ENCODE peak calls at places on chromosomes 6 and 20, in eight cellular contexts. W is T-helper 9 cell; D is AML-193; A is OCI-LY7; Z is NCI-H2171 treated with DMSO at 0.1 percent for 48 hours; E is stimulated activated CD8-positive, alpha-beta memory T cell treated with anti-CD3 and anti-CD28 coated beads, Interleukin-4, amount 100 ng/mL, for 4 hours; J is NCI-H1048; U is activated CD4-positive, alpha-beta T cell treated with anti-CD3 and anti-CD28 coated beads, Interleukin-2, amount 50 U/mL, for 1 hour. B is an unnamed sample.
A peak's percentile ranks its signal among the peaks of the same experiment; 100 is the strongest.

GRCh38 chr20:17445561-17445960 is 85.6 kb downstream of the BFSP1 start:
- DNase-seq in W (no peak), D (no peak), A (no peak), Z (no peak), E (no peak), J (no peak), U (no peak), B (no peak)

GRCh38 chr6:28980797-28981390 is 24.2 kb downstream of the ZNF311 start:
- DNase-seq in W (peak; percentile 21), D (peak; percentile 87), A (peak; percentile 93), Z (peak; percentile 80), E (no peak), J (no peak), U (peak; percentile 26), B (peak; percentile 48)

GRCh38 chr20:11101243-11101642 is 427.4 kb upstream of the JAG1 start:
- DNase-seq in W (no peak), D (peak; percentile 67), A (no peak), Z (no peak), E (no peak), J (no peak), U (no peak), B (peak; percentile 29)

GRCh38 chr6:36692220-36692619 is 5.4 kb upstream of the RAB44 start:
- DNase-seq in W (no peak), D (peak; percentile 95), A (peak; percentile 85), Z (no peak), E (no peak), J (no peak), U (no peak), B (no peak)

GRCh38 chr20:61756966-61757677 is 308.6 kb downstream of the TAF4 start:
- DNase-seq in W (no peak), D (no peak), A (no peak), Z (no peak), E (no peak), J (no peak), U (no peak), B (no peak)

GRCh38 chr6:20605581-20605980 is 71.3 kb downstream of the CDKAL1 start:
- DNase-seq in W (no peak), D (no peak), A (no peak), Z (peak; percentile 50), E (no peak), J (no peak), U (no peak), B (peak; percentile 38)

GRCh38 chr6:118882314-118882905 is 11.5 kb upstream of the ASF1A start:
- DNase-seq in W (no peak), D (no peak), A (no peak), Z (no peak), E (no peak), J (no peak), U (no peak), B (no peak)

GRCh38 chr6:106119991-106120390 is 33.9 kb downstream of the PRDM1 start:
- DNase-seq in W (no peak), D (no peak), A (no peak), Z (no peak), E (no peak), J (no peak), U (no peak), B (no peak)

GRCh38 chr6:41741625-41742490 is 5.3 kb downstream of the PGC start:
- DNase-seq in W (no peak), D (no peak), A (no peak), Z (no peak), E (no peak), J (no peak), U (no peak), B (no peak)

GRCh38 chr20:11972478-11972877 is 54.8 kb downstream of the BTBD3 start:
- DNase-seq in W (no peak), D (no peak), A (no peak), Z (peak; percentile 88), E (no peak), J (no peak), U (no peak), B (no peak)

GRCh38 chr6:41273699-41274098 is 12.8 kb downstream of the TREM1 start:
- DNase-seq in W (no peak), D (no peak), A (no peak), Z (no peak), E (no peak), J (no peak), U (no peak), B (no peak)

GRCh38 chr6:116363759-116364158 is 7.0 kb upstream of the DSE start:
- DNase-seq in W (no peak), D (peak; percentile 82), A (no peak), Z (no peak), E (no peak), J (no peak), U (no peak), B (no peak)

GRCh38 chr20:51656726-51657260 is 111.4 kb downstream of the ATP9A start:
- DNase-seq in W (no peak), D (no peak), A (no peak), Z (no peak), E (no peak), J (no peak), U (no peak), B (no peak)

GRCh38 chr20:13788167-13788834 is 3.5 kb downstream of the NDUFAF5 start:
- DNase-seq in W (peak; percentile 6), D (peak; percentile 24), A (peak; percentile 67), Z (peak; percentile 62), E (no peak), J (peak; percentile 6), U (peak; percentile 21), B (no peak)

GRCh38 chr6:6856538-6857523 is 250.9 kb upstream of the RREB1 start:
- DNase-seq in W (no peak), D (peak; percentile 39), A (no peak), Z (no peak), E (peak; percentile 6), J (no peak), U (peak; percentile 10), B (peak; percentile 40)

GRCh38 chr6:19399406-19399805 is 437.8 kb upstream of the ID4 start:
- DNase-seq in W (no peak), D (no peak), A (no peak), Z (peak; percentile 69), E (no peak), J (no peak), U (no peak), B (peak; percentile 38)

GRCh38 chr20:20255104-20255503 is 112.8 kb upstream of the INSM1 start:
- DNase-seq in W (no peak), D (peak; percentile 66), A (no peak), Z (no peak), E (no peak), J (no peak), U (no peak), B (no peak)

GRCh38 chr6:130780137-130780536 is 47.1 kb upstream of the SMLR1 start:
- DNase-seq in W (no peak), D (no peak), A (no peak), Z (no peak), E (no peak), J (no peak), U (no peak), B (no peak)

B was measured in stromal cell of bone marrow.